ENCODE peak calls at places on chromosomes 11 and 22, in eight cellular contexts. R, T, O, I, N, Q, J and K are unnamed samples.
A peak's percentile ranks its signal among the peaks of the same experiment; 100 is the strongest.

GRCh38 chr11:95289378-95289777 is 58.4 kb upstream of the SESN3 start:
- DNase-seq in N (no peak), T (no peak), J (no peak), Q (no peak), O (no peak), I (no peak), R (no peak), K (no peak)

GRCh38 chr11:36253238-36253637 is 36.0 kb downstream of the COMMD9 start:
- DNase-seq in R (no peak), O (no peak), Q (peak; percentile 55), N (no peak), I (no peak), J (no peak), T (no peak), K (no peak)

GRCh38 chr11:119635776-119636175 is 93.2 kb downstream of the NECTIN1 start:
- DNase-seq in N (no peak), I (no peak), O (no peak), J (no peak), Q (no peak), R (no peak), T (no peak), K (no peak)

GRCh38 chr22:19430890-19431541 is 517 bp downstream of the HIRA start:
- DNase-seq in N (peak; percentile 75), I (no peak), Q (no peak), T (no peak), R (peak; percentile 42), O (no peak), J (peak; percentile 34), K (no peak)

GRCh38 chr11:60127311-60127811 is 38.9 kb downstream of the MS4A2 start:
- DNase-seq in O (no peak), N (no peak), Q (no peak), I (peak; percentile 98), R (no peak), T (no peak), J (no peak), K (no peak)

GRCh38 chr22:43292633-43293025 is 50.5 kb downstream of the SCUBE1 start:
- DNase-seq in I (no peak), Q (no peak), N (no peak), T (no peak), O (no peak), J (no peak), R (no peak), K (no peak)

GRCh38 chr22:43441216-43441615 is 29.4 kb downstream of the MPPED1 start:
- DNase-seq in Q (no peak), I (no peak), N (no peak), O (no peak), T (no peak), J (no peak), R (no peak), K (no peak)

GRCh38 chr22:42892571-42893316 is 35.7 kb upstream of the ARFGAP3 start:
- DNase-seq in I (no peak), O (no peak), J (no peak), T (no peak), N (no peak), Q (no peak), R (no peak), K (no peak)

GRCh38 chr11:122820158-122820557 is 18.1 kb upstream of the CRTAM start:
- DNase-seq in N (no peak), J (no peak), I (no peak), O (no peak), T (no peak), Q (no peak), R (no peak), K (no peak)

GRCh38 chr11:10878408-10879214 is 20.8 kb upstream of the ZBED5 start:
- DNase-seq in J (no peak), N (peak; percentile 51), T (no peak), O (peak; percentile 23), Q (no peak), I (peak; percentile 65), R (no peak), K (peak; percentile 56)

GRCh38 chr22:22418957-22419356 is 89.6 kb downstream of the ZNF280B start:
- DNase-seq in R (no peak), I (no peak), O (no peak), Q (no peak), T (no peak), J (no peak), N (no peak), K (no peak)

GRCh38 chr22:41001722-41002122 is 50.5 kb downstream of the RBX1 start:
- DNase-seq in Q (no peak), J (no peak), O (peak; percentile 7), N (no peak), R (no peak), I (no peak), T (no peak), K (no peak)

GRCh38 chr11:17810041-17810440 is 75.5 kb downstream of the KCNC1 start:
- DNase-seq in O (no peak), R (no peak), N (no peak), J (no peak), Q (no peak), I (no peak), T (no peak), K (no peak)

GRCh38 chr11:36265793-36266628 is 23.2 kb downstream of the COMMD9 start:
- DNase-seq in R (peak; percentile 80), T (no peak), Q (no peak), N (peak; percentile 72), J (peak; percentile 52), O (no peak), I (no peak), K (no peak)

GRCh38 chr11:31687256-31687655 is 123.9 kb downstream of the PAX6 start:
- DNase-seq in R (no peak), J (no peak), T (no peak), N (no peak), O (no peak), Q (no peak), I (no peak), K (no peak)

GRCh38 chr11:84687433-84687832 is 939.7 kb downstream of the DLG2 start:
- DNase-seq in O (no peak), J (no peak), Q (no peak), T (no peak), I (no peak), R (no peak), N (no peak), K (no peak)

GRCh38 chr11:126231725-126232459 is 20.3 kb downstream of the FAM118B start:
- DNase-seq in O (peak; percentile 36), Q (no peak), J (no peak), N (no peak), R (no peak), T (no peak), I (no peak), K (no peak)

GRCh38 chr11:29773656-29774264 is 243.1 kb downstream of the KCNA4 start:
- DNase-seq in Q (no peak), O (no peak), N (no peak), J (no peak), T (no peak), I (no peak), R (no peak), K (no peak)

GRCh38 chr11:73343076-73343833 is 32.9 kb upstream of the RELT start:
- DNase-seq in J (no peak), N (no peak), R (peak; percentile 50), I (no peak), O (no peak), Q (no peak), T (no peak), K (no peak)

GRCh38 chr11:68146010-68146540 is 24.9 kb upstream of the CHKA start:
- DNase-seq in T (peak; percentile 87), J (no peak), N (peak; percentile 99), Q (no peak), I (no peak), O (no peak), R (no peak), K (no peak)

GRCh38 chr11:8947230-8947943 is 4.6 kb upstream of the ASCL3 start:
- DNase-seq in J (no peak), N (no peak), O (no peak), T (no peak), I (no peak), R (no peak), Q (no peak), K (no peak)

GRCh38 chr11:120792306-120792705 is 231.6 kb upstream of the TBCEL start:
- DNase-seq in T (peak; percentile 0), R (no peak), J (no peak), N (peak; percentile 40), Q (no peak), O (no peak), I (no peak), K (no peak)